ENCODE peak calls at places on chromosomes 12 and 14, in seven cellular contexts. A is aorta; F is activated T-helper 1 cell treated with anti-CD3 and anti-CD28 coated beads, Interleukin-12 subunit alpha, Interleukin-12 subunit beta, Interleukin-2, Interleukin-4 antibody, amounts not matched to agents 30 ng/mL and 10 ng/mL and 1 ng/mL, durations not matched to agents 14 hours and 24 hours and 36 hours; P is amygdala; E is omental fat pad; K is NCI-H146; G is activated T-cell treated with anti-CD3 and anti-CD28 coated beads, Interleukin-2, amount 50 U/mL, for 72 hours. I is an unnamed sample.

GRCh38 chr14:101543814-101544213 is 17.5 kb upstream of the DIO3 start:
- DNase-seq in A (no peak), E (no peak), P (no peak), F (no peak), G (no peak), K (no peak), I (no peak)

GRCh38 chr12:95440401-95440800 is 33.6 kb upstream of the METAP2 start:
- DNase-seq in G (no peak), E (no peak), A (no peak), F (no peak), K (no peak), P (no peak), I (no peak)

GRCh38 chr12:62291888-62292760 is 31.9 kb downstream of the USP15 start:
- DNase-seq in G (peak; percentile 43), E (no peak), F (no peak), A (peak; percentile 51), P (no peak), K (no peak), I (no peak)

GRCh38 chr12:93526786-93527428 is 45.6 kb upstream of the SOCS2 start:
- DNase-seq in K (peak; percentile 35), P (no peak), E (no peak), A (no peak), G (no peak), F (no peak), I (no peak)

GRCh38 chr12:100017056-100017455 is 32.3 kb upstream of the ANKS1B start:
- DNase-seq in F (no peak), E (no peak), G (no peak), A (no peak), P (no peak), K (no peak), I (no peak)

GRCh38 chr12:107509421-107509820 is 176.2 kb upstream of the PWP1 start:
- DNase-seq in E (no peak), K (no peak), P (no peak), A (no peak), F (no peak), G (no peak), I (no peak)

GRCh38 chr12:97575792-97576191 is 113.2 kb downstream of the RMST start:
- DNase-seq in E (no peak), F (no peak), P (no peak), G (no peak), K (no peak), A (no peak), I (no peak)

GRCh38 chr14:62006116-62006737 is 244.0 kb downstream of the SNAPC1 start:
- DNase-seq in P (no peak), F (no peak), G (no peak), E (no peak), A (no peak), K (no peak), I (no peak)

GRCh38 chr12:42735869-42736361 is 146.4 kb upstream of the PRICKLE1 start:
- DNase-seq in E (no peak), F (no peak), G (no peak), K (no peak), P (no peak), A (peak; percentile 75), I (no peak)

GRCh38 chr14:39034481-39035296 is 68.3 kb downstream of the SEC23A start:
- DNase-seq in G (no peak), K (peak; percentile 34), F (no peak), A (no peak), P (no peak), E (no peak), I (no peak)

I was measured in coronary artery.